ENCODE peak calls at places on chromosome 4, in six cellular contexts. Z, R, H, F, L and M are unnamed samples.

GRCh38 chr4:130336585-130337217 is 1240.7 kb downstream of the C4orf33 start:
- DNase-seq in L (no peak), F (peak; percentile 14), Z (no peak), R (peak; percentile 7), H (no peak), M (no peak)

GRCh38 chr4:43238556-43238955 is 346.0 kb downstream of the GRXCR1 start:
- DNase-seq in R (no peak), Z (no peak), H (no peak), L (no peak), F (no peak), M (no peak)

GRCh38 chr4:81030617-81031388 is at the start of gene BMP3:
- DNase-seq in F (peak; percentile 40), H (peak; percentile 83), L (peak; percentile 38), Z (peak; percentile 74), R (peak; percentile 16), M (no peak)

GRCh38 chr4:121140712-121141111 is 23.4 kb downstream of the TNIP3 start:
- DNase-seq in R (no peak), H (no peak), Z (no peak), F (peak; percentile 72), L (no peak), M (no peak)

GRCh38 chr4:181952478-181952877 is 290.7 kb upstream of the TENM3 start:
- DNase-seq in F (peak; percentile 64), L (no peak), Z (peak; percentile 23), R (peak; percentile 42), H (no peak), M (no peak)

GRCh38 chr4:6236816-6237390 is 32.7 kb upstream of the WFS1 start:
- DNase-seq in L (peak; percentile 19), F (no peak), Z (no peak), R (no peak), H (peak; percentile 40), M (peak; percentile 62)

GRCh38 chr4:119243868-119244267 is 31.4 kb downstream of the USP53 start:
- DNase-seq in F (no peak), R (no peak), L (no peak), Z (no peak), H (no peak), M (no peak)

GRCh38 chr4:88177981-88178632 is 19.7 kb upstream of the ABCG2 start:
- DNase-seq in R (peak; percentile 50), L (peak; percentile 95), H (no peak), Z (no peak), F (peak; percentile 55), M (no peak)

GRCh38 chr4:24551492-24552330 is 32.6 kb downstream of the DHX15 start:
- DNase-seq in H (no peak), R (no peak), Z (no peak), L (no peak), F (no peak), M (no peak)

GRCh38 chr4:7414736-7415510 is 19.8 kb downstream of the PSAPL1 start:
- DNase-seq in Z (no peak), L (peak; percentile 31), H (peak; percentile 36), F (no peak), R (no peak), M (peak; percentile 25)

GRCh38 chr4:85600501-85600900 is 125.6 kb downstream of the ARHGAP24 start:
- DNase-seq in H (no peak), F (no peak), Z (no peak), R (no peak), L (no peak), M (no peak)

GRCh38 chr4:126851391-126851790 is 781.4 kb upstream of the INTU start:
- DNase-seq in L (no peak), R (no peak), F (peak; percentile 39), Z (no peak), H (no peak), M (no peak)

GRCh38 chr4:57094482-57095223 is 15.5 kb downstream of the IGFBP7 start:
- DNase-seq in R (no peak), F (peak; percentile 56), L (no peak), Z (no peak), H (no peak), M (no peak)

GRCh38 chr4:158200214-158200613 is 10.1 kb upstream of the TMEM144 start:
- DNase-seq in R (no peak), L (no peak), H (no peak), Z (no peak), F (no peak), M (peak; percentile 47)

GRCh38 chr4:142366821-142367220 is 479.3 kb downstream of the INPP4B start:
- DNase-seq in Z (no peak), L (no peak), F (no peak), R (no peak), H (no peak), M (no peak)

GRCh38 chr4:5753766-5754528 is 42.9 kb downstream of the EVC start:
- DNase-seq in Z (no peak), L (no peak), H (peak; percentile 45), R (peak; percentile 18), F (peak; percentile 46), M (no peak)

GRCh38 chr4:48380583-48381167 is 39.3 kb downstream of the SLAIN2 start:
- DNase-seq in R (no peak), H (no peak), Z (no peak), L (no peak), F (no peak), M (no peak)

GRCh38 chr4:30295652-30296051 is 424.5 kb upstream of the PCDH7 start:
- DNase-seq in L (peak; percentile 28), Z (no peak), H (no peak), R (no peak), F (no peak), M (no peak)

GRCh38 chr4:112770111-112770510 is 133.2 kb downstream of the LARP7 start:
- DNase-seq in F (no peak), R (no peak), H (no peak), L (no peak), Z (no peak), M (no peak)

GRCh38 chr4:81003549-81004240 is 26.8 kb upstream of the BMP3 start:
- DNase-seq in R (no peak), Z (no peak), F (no peak), H (no peak), L (no peak), M (no peak)

GRCh38 chr4:170008376-170008775 is 17.8 kb downstream of the MFAP3L start:
- DNase-seq in L (no peak), F (peak; percentile 19), R (peak; percentile 30), Z (no peak), H (no peak), M (no peak)

GRCh38 chr4:143300860-143301259 is 35.8 kb upstream of the GAB1 start:
- DNase-seq in L (no peak), F (no peak), H (no peak), Z (no peak), R (no peak), M (no peak)

GRCh38 chr4:137267024-137267423 is 265.3 kb downstream of the PCDH18 start:
- DNase-seq in R (no peak), F (peak; percentile 70), Z (no peak), H (no peak), L (no peak), M (no peak)

GRCh38 chr4:40333921-40334352 is 1.2 kb upstream of the CHRNA9 start:
- DNase-seq in F (peak; percentile 89), Z (no peak), R (no peak), L (no peak), H (no peak), M (no peak)

GRCh38 chr4:171118091-171118490 is 695.1 kb upstream of the GALNTL6 start:
- DNase-seq in F (no peak), L (no peak), Z (no peak), H (no peak), R (no peak), M (no peak)

GRCh38 chr4:107182347-107182746 is 146.2 kb upstream of the DKK2 start:
- DNase-seq in R (no peak), Z (no peak), L (no peak), F (no peak), H (no peak), M (no peak)

GRCh38 chr4:174663254-174663653 is 141.0 kb upstream of the HPGD start:
- DNase-seq in H (no peak), R (no peak), F (no peak), Z (no peak), L (no peak), M (no peak)

GRCh38 chr4:113628711-113629110 is 132.8 kb downstream of the CAMK2D start:
- DNase-seq in F (no peak), Z (no peak), H (no peak), R (no peak), L (no peak), M (no peak)

GRCh38 chr4:11397819-11398610 is 30.7 kb downstream of the HS3ST1 start:
- DNase-seq in Z (no peak), H (no peak), F (no peak), R (no peak), L (no peak), M (no peak)

GRCh38 chr4:173264245-173264959 is 69.8 kb downstream of the HMGB2 start:
- DNase-seq in Z (peak; percentile 52), L (no peak), H (no peak), R (no peak), F (peak; percentile 64), M (no peak)

GRCh38 chr4:64144994-64145393 is 264.3 kb downstream of the TECRL start:
- DNase-seq in F (no peak), Z (no peak), L (no peak), H (no peak), R (peak; percentile 13), M (no peak)

GRCh38 chr4:147334478-147334877 is 146.4 kb upstream of the EDNRA start:
- DNase-seq in R (no peak), F (no peak), H (no peak), Z (no peak), L (no peak), M (no peak)

GRCh38 chr4:155629183-155629825 is 37.3 kb upstream of the GUCY1A1 start:
- DNase-seq in F (no peak), L (no peak), H (no peak), Z (no peak), R (no peak), M (no peak)